ENCODE peak calls at places on chromosomes 2 and 18, in four cellular contexts. D, C, M and T are unnamed samples.

GRCh38 chr2:8737571-8738175 is 55.8 kb downstream of the ID2 start:
- DNase-seq in C (no peak), M (no peak), D (no peak), T (no peak)

GRCh38 chr18:13913205-13913604 is 2.1 kb downstream of the MC2R start:
- DNase-seq in C (no peak), M (no peak), D (no peak), T (no peak)

GRCh38 chr2:200089756-200090109 is 134.4 kb downstream of the MAIP1 start:
- DNase-seq in M (no peak), D (no peak), C (no peak), T (no peak)

GRCh38 chr2:238094438-238095022 is 5.6 kb upstream of the ESPNL start:
- DNase-seq in M (no peak), D (no peak), C (no peak), T (no peak)

GRCh38 chr2:109655287-109655686 is 41.1 kb downstream of the SOWAHC start:
- DNase-seq in M (no peak), C (no peak), D (no peak), T (no peak)

GRCh38 chr2:10773841-10774341 is 38.7 kb downstream of the PDIA6 start:
- DNase-seq in D (no peak), C (no peak), M (no peak), T (no peak)

GRCh38 chr2:69625078-69625788 is 18.3 kb downstream of the AAK1 start:
- DNase-seq in M (no peak), D (no peak), C (no peak), T (no peak)

GRCh38 chr2:163264376-163264775 is 425.8 kb upstream of the KCNH7 start:
- DNase-seq in C (peak; percentile 86), D (no peak), M (no peak), T (no peak)

GRCh38 chr2:157838442-157839161 is 37.5 kb downstream of the ACVR1 start:
- DNase-seq in D (no peak), C (peak; percentile 79), M (no peak), T (peak; percentile 79)

GRCh38 chr18:13353424-13353823 is 134.9 kb downstream of the LDLRAD4 start:
- DNase-seq in M (no peak), D (no peak), C (no peak), T (no peak)

GRCh38 chr2:102442967-102443828 is 20.2 kb downstream of the IL18RAP start:
- DNase-seq in C (no peak), D (peak; percentile 13), M (no peak), T (no peak)

GRCh38 chr2:127552846-127553245 is 17.4 kb downstream of the MYO7B start:
- DNase-seq in D (no peak), M (no peak), C (no peak), T (no peak)

GRCh38 chr18:31490387-31490786 is 7.6 kb upstream of the DSG2 start:
- DNase-seq in M (no peak), D (no peak), C (no peak), T (no peak)

GRCh38 chr2:33274524-33274923 is 201.9 kb upstream of the RASGRP3 start:
- DNase-seq in C (no peak), D (no peak), M (no peak), T (no peak)